ENCODE peak calls at places on chromosomes 6 and 20, in seven cellular contexts. M, I, Y, D, B, O and S are unnamed samples.

GRCh38 chr6:41642090-41642959 is 4.1 kb downstream of the MDFI start:
- DNase-seq in M (no peak), I (no peak), Y (no peak), D (no peak), B (no peak), O (no peak), S (no peak)

GRCh38 chr6:111600154-111600553 is 5.5 kb downstream of the TRAF3IP2 start:
- DNase-seq in M (no peak), I (no peak), Y (no peak), D (no peak), B (no peak), O (no peak), S (no peak)

GRCh38 chr20:25308671-25309394 is 60.9 kb downstream of the PYGB start:
- DNase-seq in M (no peak), I (no peak), Y (peak), D (peak), B (peak), O (peak), S (no peak)

GRCh38 chr20:1892122-1892385 is 3.2 kb upstream of the SIRPA start:
- DNase-seq in M (no peak), I (no peak), Y (no peak), D (no peak), B (no peak), O (no peak), S (no peak)

GRCh38 chr6:82589509-82590206 is 226.0 kb downstream of the TPBG start:
- DNase-seq in M (no peak), I (peak), Y (peak), D (peak), B (peak), O (peak), S (peak)

GRCh38 chr20:56606174-56606945 is 22.7 kb upstream of the TFAP2C start:
- DNase-seq in M (no peak), I (peak), Y (no peak), D (peak), B (no peak), O (no peak), S (no peak)

GRCh38 chr20:24164360-24164759 is 175.8 kb upstream of the GGTLC1 start:
- DNase-seq in M (no peak), I (no peak), Y (no peak), D (no peak), B (no peak), O (peak), S (no peak)

GRCh38 chr6:109644131-109644530 is 46.9 kb downstream of the AK9 start:
- DNase-seq in M (no peak), I (peak), Y (no peak), D (no peak), B (no peak), O (no peak), S (no peak)

GRCh38 chr20:38293490-38294333 is 10.2 kb upstream of the BPI start:
- DNase-seq in M (no peak), I (no peak), Y (no peak), D (no peak), B (no peak), O (no peak), S (no peak)

GRCh38 chr6:116430860-116431259 is 30.3 kb upstream of the CALHM6 start:
- DNase-seq in M (no peak), I (no peak), Y (no peak), D (no peak), B (no peak), O (no peak), S (no peak)

GRCh38 chr6:125984311-125984710 is 2.0 kb upstream of the TRMT11 start:
- DNase-seq in M (no peak), I (no peak), Y (peak), D (no peak), B (no peak), O (peak), S (no peak)

GRCh38 chr6:154399097-154399496 is 42.5 kb upstream of the IPCEF1 start:
- DNase-seq in M (no peak), I (no peak), Y (peak), D (no peak), B (no peak), O (peak), S (no peak)

GRCh38 chr6:110853754-110854477 is 20.7 kb upstream of the AMD1 start:
- DNase-seq in M (no peak), I (no peak), Y (no peak), D (no peak), B (no peak), O (no peak), S (no peak)

GRCh38 chr6:165562421-165563090 is 100.5 kb downstream of the PDE10A start:
- DNase-seq in M (no peak), I (no peak), Y (no peak), D (no peak), B (no peak), O (no peak), S (no peak)

GRCh38 chr6:1554241-1554880 is 55.4 kb upstream of the FOXC1 start:
- DNase-seq in M (no peak), I (no peak), Y (no peak), D (no peak), B (peak), O (no peak), S (no peak)

GRCh38 chr6:80531676-80532619 is 425.5 kb downstream of the BCKDHB start:
- DNase-seq in M (no peak), I (no peak), Y (no peak), D (no peak), B (no peak), O (no peak), S (no peak)

GRCh38 chr6:148441454-148441911 is 98.8 kb downstream of the SASH1 start:
- DNase-seq in M (no peak), I (peak), Y (peak), D (no peak), B (no peak), O (peak), S (peak)

GRCh38 chr6:125812394-125813231 is 21.9 kb downstream of the NCOA7 start:
- DNase-seq in M (no peak), I (peak), Y (peak), D (no peak), B (no peak), O (peak), S (peak)

GRCh38 chr20:2299301-2299700 is 3.5 kb downstream of the TGM3 start:
- DNase-seq in M (no peak), I (no peak), Y (no peak), D (no peak), B (no peak), O (no peak), S (no peak)

GRCh38 chr20:23637282-23638221 is at the start of gene CST3:
- DNase-seq in M (peak), I (no peak), Y (peak), D (peak), B (peak), O (peak), S (peak)

GRCh38 chr6:89596484-89596883 is 42.1 kb downstream of the LYRM2 start:
- DNase-seq in M (no peak), I (no peak), Y (no peak), D (no peak), B (no peak), O (no peak), S (no peak)

GRCh38 chr6:85389180-85389797 is 60.6 kb upstream of the NT5E start:
- DNase-seq in M (no peak), I (no peak), Y (no peak), D (no peak), B (no peak), O (no peak), S (no peak)

GRCh38 chr6:75975904-75976303 is 96.6 kb downstream of the IMPG1 start:
- DNase-seq in M (no peak), I (no peak), Y (no peak), D (no peak), B (no peak), O (no peak), S (no peak)

GRCh38 chr6:126805861-126806260 is 312.6 kb upstream of the RSPO3 start:
- DNase-seq in M (no peak), I (no peak), Y (no peak), D (no peak), B (no peak), O (no peak), S (no peak)

GRCh38 chr6:156657311-156657710 is 119.9 kb upstream of the ARID1B start:
- DNase-seq in M (no peak), I (no peak), Y (no peak), D (peak), B (no peak), O (no peak), S (no peak)

GRCh38 chr6:36319436-36319762 is 17.3 kb downstream of the BNIP5 start:
- DNase-seq in M (no peak), I (no peak), Y (no peak), D (no peak), B (no peak), O (no peak), S (no peak)

GRCh38 chr6:1635305-1636010 is 25.7 kb downstream of the FOXC1 start:
- DNase-seq in M (no peak), I (no peak), Y (no peak), D (no peak), B (no peak), O (no peak), S (no peak)

GRCh38 chr6:13574571-13575376 is at the start of gene SIRT5:
- DNase-seq in M (peak), I (peak), Y (peak), D (peak), B (peak), O (peak), S (peak)

GRCh38 chr6:90336591-90336990 is 39.9 kb upstream of the BACH2 start:
- DNase-seq in M (no peak), I (no peak), Y (no peak), D (no peak), B (no peak), O (no peak), S (no peak)

GRCh38 chr6:22079788-22080187 is 217.0 kb downstream of the PRL start:
- DNase-seq in M (no peak), I (no peak), Y (no peak), D (no peak), B (no peak), O (peak), S (no peak)

GRCh38 chr6:159969204-159969912 is 476 bp downstream of the IGF2R start:
- DNase-seq in M (no peak), I (no peak), Y (peak), D (peak), B (peak), O (no peak), S (no peak)

GRCh38 chr6:1781152-1781848 is 171.6 kb downstream of the FOXC1 start:
- DNase-seq in M (no peak), I (no peak), Y (no peak), D (no peak), B (no peak), O (no peak), S (no peak)

DNA sequence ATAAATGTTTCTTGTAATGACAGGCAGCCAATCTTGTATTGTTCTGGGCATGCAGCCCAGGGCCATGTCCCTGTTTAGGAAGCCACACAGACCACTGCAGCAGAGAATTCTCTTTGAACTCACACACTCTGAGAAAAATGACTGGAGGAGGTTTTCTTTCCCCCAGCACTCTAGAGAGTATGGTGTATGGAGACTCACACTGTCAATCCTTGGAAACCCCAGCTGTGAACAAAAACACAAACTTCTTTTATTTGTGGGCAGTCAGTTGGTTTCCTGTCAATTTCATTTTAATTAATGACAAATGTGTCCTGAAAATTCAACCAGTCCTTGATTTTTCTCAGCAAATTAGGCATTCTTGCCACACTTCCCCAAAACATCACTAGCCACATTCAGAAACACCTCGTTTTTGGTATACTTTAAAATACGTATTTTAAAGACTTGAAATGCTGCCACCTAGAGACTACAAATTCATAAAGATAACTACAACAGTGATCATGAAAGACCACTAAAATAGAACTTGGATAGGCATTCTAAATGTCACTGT is 52.9 kb upstream of the UFL1 start:
- DNase-seq in M (no peak), I (no peak), Y (no peak), D (no peak), B (no peak), O (no peak), S (no peak)
- TF ChIP-seq CTCF in M (no peak), I (peak), Y (peak), D (peak), B (peak), O (no peak), S (no peak)

DNA sequence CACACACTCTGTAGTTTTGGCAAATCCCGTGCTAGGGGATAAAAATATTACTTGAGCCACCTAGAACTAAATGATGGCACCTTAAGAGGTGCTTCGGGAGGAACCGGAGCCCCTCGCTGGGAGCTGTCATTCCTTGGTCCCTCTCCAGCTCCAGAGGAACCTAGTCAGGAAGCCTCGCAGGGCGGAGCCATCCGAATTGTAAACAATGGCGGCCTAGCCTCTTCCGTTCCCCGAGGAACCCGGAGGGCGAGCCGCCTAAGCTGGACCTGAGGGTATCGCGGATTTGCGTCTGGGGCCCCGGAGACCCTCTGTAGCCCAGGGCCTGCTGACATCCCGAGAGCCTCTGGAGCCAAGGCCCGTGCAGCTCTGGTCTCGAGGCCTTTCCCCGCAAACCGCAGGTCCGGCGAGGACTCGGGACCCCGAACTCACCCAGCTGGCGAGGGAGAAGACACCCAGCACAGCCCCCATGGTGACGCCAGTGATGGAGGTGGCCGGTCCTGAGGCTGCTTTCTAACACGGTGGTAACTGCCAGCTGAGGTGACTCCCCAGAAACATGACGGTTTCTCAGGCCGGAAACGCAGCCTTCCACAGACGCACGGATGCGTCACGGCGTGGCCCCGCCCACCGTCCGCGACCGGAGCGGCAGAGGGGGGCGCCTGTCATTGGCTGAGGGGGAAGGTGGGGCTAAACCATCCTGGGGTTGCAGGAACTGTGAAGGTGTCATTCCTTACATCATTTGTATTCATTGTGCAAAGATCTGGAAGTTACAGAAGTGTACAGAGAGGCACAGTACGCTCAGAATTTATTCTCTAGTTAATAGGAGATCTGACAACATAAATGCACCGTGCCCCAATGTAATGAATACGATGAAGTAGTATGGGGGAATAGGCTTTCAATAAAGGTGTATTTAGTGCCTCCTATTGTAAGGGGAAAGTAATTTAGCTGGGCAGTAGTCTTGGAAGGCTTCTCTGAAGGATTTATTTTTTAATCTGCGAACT is at the start of gene SERINC3:
- DNase-seq in M (peak), I (peak), Y (peak), D (peak), B (peak), O (peak), S (peak)
- TF ChIP-seq CTCF in M (no peak), I (peak), Y (no peak), D (peak), B (peak), O (no peak), S (no peak)

DNA sequence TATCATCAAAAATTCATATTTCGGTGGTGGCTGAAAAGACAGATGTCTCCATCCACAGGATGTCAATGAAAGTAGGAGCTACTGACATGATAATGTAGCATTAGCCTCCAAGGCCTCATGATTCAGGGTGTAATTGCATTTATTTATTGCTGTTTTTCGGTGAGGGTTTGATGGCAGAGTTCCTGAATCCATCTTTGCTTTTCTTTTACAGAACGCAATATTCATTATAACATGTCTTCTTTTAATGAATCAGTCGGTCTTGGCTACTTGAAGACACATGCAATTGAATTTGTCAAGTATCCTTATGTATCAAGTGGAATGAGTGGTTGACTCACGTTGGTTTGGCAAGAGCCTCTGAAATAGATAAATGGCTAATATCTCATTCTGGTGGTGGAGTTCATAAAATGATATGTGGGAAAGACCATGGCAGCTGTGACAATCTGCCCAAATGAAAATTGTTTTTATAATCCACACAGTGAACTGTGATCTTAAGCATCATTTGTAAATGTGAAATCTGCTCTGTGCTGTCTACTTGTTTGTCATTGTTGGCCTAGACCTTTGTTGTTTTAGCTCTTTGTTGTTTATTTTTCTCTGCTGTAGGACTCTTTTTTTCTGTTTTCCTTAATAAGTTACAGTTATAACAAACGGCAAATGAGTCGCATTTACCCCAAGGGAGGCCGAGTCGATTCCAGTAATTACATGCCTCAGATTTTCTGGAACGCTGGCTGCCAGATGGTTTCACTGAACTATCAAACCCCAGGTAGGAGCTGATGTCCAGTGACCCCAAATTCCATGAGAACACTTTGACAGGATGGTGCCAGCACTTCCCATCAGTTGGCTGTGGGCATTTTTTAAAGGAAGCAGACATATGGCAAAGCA is 105.7 kb upstream of the LAMP5 start:
- DNase-seq in M (no peak), I (peak), Y (peak), D (no peak), B (no peak), O (peak), S (no peak)
- TF ChIP-seq CTCF in M (no peak), I (no peak), Y (peak), D (no peak), B (no peak), O (no peak), S (no peak)

DNA sequence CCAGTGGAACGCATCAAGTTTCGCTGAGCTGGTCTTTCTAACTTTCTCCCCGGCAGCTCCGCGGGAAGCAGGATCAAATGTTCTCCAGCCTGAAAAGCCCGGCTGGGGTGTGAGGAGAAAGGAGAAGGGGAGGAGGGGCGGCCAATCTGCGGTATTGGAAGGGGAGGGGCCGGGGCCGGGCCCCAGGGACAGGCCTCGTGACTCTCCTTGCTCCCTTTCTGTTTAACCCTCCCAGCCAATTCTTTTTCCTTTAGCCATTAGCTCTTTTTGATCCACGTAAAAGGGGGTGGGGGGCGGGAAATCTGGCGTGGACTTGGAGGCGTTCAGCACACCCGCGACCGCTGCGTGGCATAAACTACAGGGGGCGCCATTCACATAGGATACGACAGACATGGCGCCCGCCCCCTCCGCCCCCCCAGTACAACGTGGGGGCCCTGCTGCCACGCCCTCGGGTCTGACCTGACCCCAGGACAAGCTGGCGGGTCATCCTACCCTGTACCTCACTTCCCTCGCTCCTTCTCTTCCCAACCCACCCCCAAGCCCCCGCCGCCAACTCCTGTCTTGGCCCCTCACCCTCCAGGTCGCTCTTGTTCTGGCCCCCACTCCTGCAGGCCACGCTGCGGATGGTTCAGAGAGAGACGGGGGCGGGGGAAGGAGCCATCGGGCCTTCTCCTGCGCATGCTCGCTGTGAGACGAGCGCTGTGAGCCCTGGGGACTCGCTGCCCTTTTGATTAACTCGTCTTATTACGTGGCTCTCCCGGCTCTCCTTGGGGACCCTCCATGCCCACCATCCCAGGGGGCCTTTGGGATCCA is 7.8 kb upstream of the MDGA1 start:
- DNase-seq in M (peak), I (no peak), Y (peak), D (peak), B (peak), O (peak), S (peak)
- TF ChIP-seq CTCF in M (peak), I (peak), Y (peak), D (peak), B (peak), O (peak), S (peak)

GRCh38 chr20:34110025-34111013 is 1.7 kb downstream of the EIF2S2 start:
- DNase-seq in M (no peak), I (peak), Y (no peak), D (no peak), B (peak), O (no peak), S (no peak)
- TF ChIP-seq CTCF in M (no peak), I (no peak), Y (peak), D (no peak), B (no peak), O (no peak), S (no peak)

DNA sequence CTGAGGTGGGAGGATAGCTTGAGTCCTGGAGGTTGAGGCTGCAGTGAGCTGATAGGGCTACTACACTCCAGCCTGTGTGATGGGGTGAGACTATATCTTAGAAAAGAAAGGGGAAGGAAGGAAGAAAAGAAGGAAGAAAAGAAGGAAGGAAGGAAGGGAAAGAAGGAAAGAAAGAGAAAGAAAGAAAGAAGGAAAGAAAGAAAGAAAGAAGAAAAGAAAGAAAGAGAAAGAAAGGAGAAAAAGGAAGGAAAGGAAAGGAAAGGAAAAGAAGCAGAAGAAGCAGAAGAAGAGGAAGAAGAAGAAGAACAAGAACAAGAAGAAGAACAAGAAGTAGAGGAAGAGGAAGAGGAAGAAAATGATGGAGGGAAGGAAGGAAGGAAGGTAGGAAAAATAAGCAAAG is 1130.2 kb upstream of the MAP3K7 start:
- DNase-seq in M (no peak), I (no peak), Y (no peak), D (no peak), B (no peak), O (no peak), S (no peak)
- TF ChIP-seq CTCF in M (no peak), I (no peak), Y (no peak), D (no peak), B (no peak), O (no peak), S (no peak)

GRCh38 chr6:15116889-15117288 is 129.0 kb upstream of the JARID2 start:
- DNase-seq in M (no peak), I (no peak), Y (no peak), D (no peak), B (no peak), O (no peak), S (no peak)
- TF ChIP-seq CTCF in M (no peak), I (no peak), Y (no peak), D (no peak), B (no peak), O (no peak), S (no peak)

GRCh38 chr6:143299253-143300166 is 151.0 kb downstream of the ADAT2 start:
- DNase-seq in M (no peak), I (no peak), Y (no peak), D (no peak), B (peak), O (no peak), S (no peak)
- TF ChIP-seq CTCF in M (no peak), I (no peak), Y (no peak), D (no peak), B (no peak), O (no peak), S (no peak)